ENCODE peak calls at places on chromosomes 16 and 17, in five cellular contexts. O is tibial artery, K is upper lobe of right lung, R is GM23248, F is neural progenitor cell. B is an unnamed sample. For H3K4me1, the result is how much of the 10 kb centered on the place peaks cover.

GRCh38 chr17:65042911-65043310 is 13.6 kb downstream of the GNA13 start:
- DNase-seq in O (no peak), K (no peak), R (no peak), F (no peak), B (no peak)

GRCh38 chr16:29824589-29825144 is 4.4 kb downstream of the MVP start:
- DNase-seq in O (no peak), K (no peak), R (peak), F (no peak), B (no peak)

GRCh38 chr17:71869293-71869692 is 251.5 kb upstream of the SOX9 start:
- DNase-seq in O (no peak), K (no peak), R (no peak), F (no peak), B (no peak)

GRCh38 chr17:70022175-70022574 is 52.9 kb upstream of the KCNJ16 start:
- DNase-seq in O (no peak), K (no peak), R (peak), F (no peak), B (no peak)

GRCh38 chr16:31253642-31254045 is 6.1 kb upstream of the ITGAM start:
- DNase-seq in O (peak), K (no peak), R (no peak), F (no peak), B (no peak)

GRCh38 chr16:51971184-51971583 is 575.8 kb downstream of the TOX3 start:
- DNase-seq in O (no peak), K (no peak), R (peak), F (peak), B (no peak)

GRCh38 chr16:48053346-48053745 is 102.4 kb downstream of the ABCC12 start:
- DNase-seq in O (no peak), K (peak), R (peak), F (peak), B (no peak)

GRCh38 chr16:1037023-1037933 is 35.3 kb upstream of the SSTR5 start:
- DNase-seq in O (no peak), K (no peak), R (peak), F (no peak), B (no peak)

GRCh38 chr16:11637320-11637719 is 30.9 kb upstream of the SNN start:
- DNase-seq in O (no peak), K (no peak), R (no peak), F (no peak), B (no peak)

GRCh38 chr16:87608400-87608985 is 6.2 kb downstream of the JPH3 start:
- DNase-seq in O (peak), K (peak), R (peak), F (peak), B (no peak)

GRCh38 chr17:49438439-49438861 is 23.8 kb upstream of the PHB1 start:
- DNase-seq in O (no peak), K (no peak), R (no peak), F (peak), B (no peak)

GRCh38 chr17:34241062-34241461 is 14.0 kb upstream of the CCL2 start:
- DNase-seq in O (peak), K (no peak), R (no peak), F (no peak), B (no peak)

GRCh38 chr16:70745536-70746025 is 55.4 kb downstream of the VAC14 start:
- DNase-seq in O (no peak), K (no peak), R (no peak), F (no peak), B (no peak)

GRCh38 chr16:46743232-46743719 is 4.9 kb downstream of the MYLK3 start:
- DNase-seq in O (peak), K (peak), R (peak), F (no peak), B (no peak)

GRCh38 chr17:28720247-28720996 is 637 bp downstream of the RPL23A start:
- DNase-seq in O (no peak), K (no peak), R (peak), F (no peak), B (no peak)
- H3K4me1 ChIP-seq in O (half or more), K (half or more), R (under half), F (under half), B (half or more)

DNA sequence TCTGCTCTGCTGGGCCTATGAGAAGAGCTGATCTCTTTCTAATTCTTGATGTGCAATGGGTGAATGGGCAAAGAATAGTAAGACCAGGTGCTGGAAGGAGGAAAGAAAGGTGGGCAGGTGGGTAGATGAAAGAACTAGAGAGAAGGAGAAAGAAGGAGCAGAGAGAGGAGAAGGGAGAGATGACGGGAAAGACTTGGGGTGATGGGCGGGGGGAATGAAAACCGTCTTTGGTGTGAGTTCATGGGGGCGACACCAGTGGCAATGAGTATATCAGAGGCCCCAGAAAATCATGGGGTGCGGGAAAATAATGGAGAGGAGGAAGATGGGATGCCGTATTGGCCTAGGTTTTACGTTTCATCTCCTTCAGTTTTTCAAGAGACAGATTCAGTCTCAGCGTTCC is 128.8 kb upstream of the PLCG2 start:
- DNase-seq in O (no peak), K (no peak), R (no peak), F (no peak), B (no peak)
- H3K4me1 ChIP-seq in O (under half), K (under half), R (under half), F (under half), B (under half)

GRCh38 chr17:40322417-40323315 is 13.7 kb downstream of the RARA start:
- DNase-seq in O (peak), K (peak), R (peak), F (no peak), B (no peak)
- H3K4me1 ChIP-seq in O (half or more), K (half or more), R (half or more), F (under half), B (half or more)

GRCh38 chr17:4331614-4332013 is 34.9 kb downstream of the UBE2G1 start:
- DNase-seq in O (no peak), K (no peak), R (no peak), F (peak), B (no peak)

GRCh38 chr17:4327638-4328037 is 38.8 kb downstream of the UBE2G1 start:
- DNase-seq in O (no peak), K (no peak), R (peak), F (no peak), B (no peak)

GRCh38 chr17:4332296-4332970 is 34.0 kb downstream of the UBE2G1 start:
- DNase-seq in O (no peak), K (no peak), R (peak), F (peak), B (no peak)

GRCh38 chr17:4333041-4333440 is 33.4 kb downstream of the UBE2G1 start:
- DNase-seq in O (no peak), K (no peak), R (no peak), F (no peak), B (no peak)

GRCh38 chr17:4329838-4330237 is 36.6 kb downstream of the UBE2G1 start:
- DNase-seq in O (no peak), K (no peak), R (peak), F (no peak), B (no peak)
- H3K4me1 ChIP-seq in O (half or more), K (under half), R (under half), F (under half), B (half or more)

B was measured in esophagus muscularis mucosa.